ENCODE peak calls at places on chromosomes 16 and 17, in four cellular contexts. P is K562, I is HepG2, L is GM12878. N is an unnamed sample.

GRCh38 chr17:50266384-50267073 is 7.7 kb upstream of the TMEM92 start:
- DNase-seq in P (no peak), I (peak), L (no peak), N (peak)

GRCh38 chr16:89586853-89587252 is 11.3 kb downstream of the CPNE7 start:
- DNase-seq in P (peak), I (no peak), L (no peak), N (peak)

GRCh38 chr16:15765880-15766279 is 90.9 kb downstream of the MYH11 start:
- DNase-seq in P (peak), I (peak), L (peak), N (peak)

GRCh38 chr17:65328567-65328966 is 191.4 kb downstream of the RGS9 start:
- DNase-seq in P (no peak), I (no peak), L (no peak), N (no peak)

GRCh38 chr17:61205931-61206330 is 193.7 kb upstream of the TBX2 start:
- DNase-seq in P (no peak), I (no peak), L (no peak), N (no peak)

GRCh38 chr16:4339909-4340308 is 11.2 kb downstream of the PAM16 start:
- DNase-seq in P (no peak), I (no peak), L (no peak), N (peak)

GRCh38 chr16:13811834-13812233 is 108.1 kb upstream of the ERCC4 start:
- DNase-seq in P (no peak), I (no peak), L (no peak), N (no peak)

GRCh38 chr16:16974192-16974591 is 496.6 kb downstream of the XYLT1 start:
- DNase-seq in P (no peak), I (no peak), L (no peak), N (no peak)

GRCh38 chr16:56478228-56479049 is 27.1 kb downstream of the OGFOD1 start:
- DNase-seq in P (no peak), I (no peak), L (no peak), N (no peak)

GRCh38 chr17:45336390-45337182 is 19.8 kb upstream of the MAP3K14 start:
- DNase-seq in P (peak), I (no peak), L (no peak), N (no peak)

GRCh38 chr16:89711601-89712475 is 8.9 kb downstream of the VPS9D1 start:
- DNase-seq in P (peak), I (no peak), L (no peak), N (peak)

GRCh38 chr17:21385281-21385845 is 9.2 kb downstream of the KCNJ12 start:
- DNase-seq in P (no peak), I (no peak), L (no peak), N (no peak)

GRCh38 chr16:1773703-1774455 is 945 bp upstream of the MRPS34 start:
- DNase-seq in P (no peak), I (no peak), L (no peak), N (no peak)

GRCh38 chr17:13671771-13672170 is 70.0 kb upstream of the HS3ST3A1 start:
- DNase-seq in P (no peak), I (no peak), L (no peak), N (no peak)

GRCh38 chr17:34703533-34703932 is 124.2 kb downstream of the TMEM132E start:
- DNase-seq in P (peak), I (peak), L (no peak), N (no peak)

GRCh38 chr17:28657756-28658155 is 4.0 kb downstream of the SDF2 start:
- DNase-seq in P (no peak), I (no peak), L (no peak), N (no peak)

GRCh38 chr17:29549169-29549935 is 17.5 kb downstream of the ABHD15 start:
- DNase-seq in P (no peak), I (no peak), L (no peak), N (peak)

GRCh38 chr16:19460397-19460796 is 42.7 kb downstream of the TMC5 start:
- DNase-seq in P (no peak), I (no peak), L (no peak), N (no peak)

GRCh38 chr17:21061158-21061835 is 18.5 kb upstream of the USP22 start:
- DNase-seq in P (no peak), I (no peak), L (no peak), N (no peak)

GRCh38 chr17:74647871-74648672 is 24.5 kb upstream of the CD300E start:
- DNase-seq in P (no peak), I (no peak), L (no peak), N (peak)

GRCh38 chr17:63707151-63707550 is 7.2 kb upstream of the LIMD2 start:
- DNase-seq in P (no peak), I (no peak), L (no peak), N (no peak)

GRCh38 chr17:55845385-55845784 is 94.5 kb downstream of the PCTP start:
- DNase-seq in P (no peak), I (no peak), L (no peak), N (peak)

GRCh38 chr16:75471723-75472634 is 7.5 kb upstream of the TMEM170A start:
- DNase-seq in P (peak), I (peak), L (no peak), N (peak)

GRCh38 chr17:6677158-6677831 is 25.7 kb downstream of the C17orf100 start:
- DNase-seq in P (no peak), I (peak), L (no peak), N (no peak)

GRCh38 chr16:64452446-64452845 is 669.4 kb downstream of the CDH11 start:
- DNase-seq in P (no peak), I (no peak), L (no peak), N (no peak)

GRCh38 chr17:4389079-4389478 is 22.6 kb upstream of the UBE2G1 start:
- DNase-seq in P (no peak), I (no peak), L (no peak), N (no peak)

GRCh38 chr17:10843806-10844205 is 5.9 kb upstream of the PIRT start:
- DNase-seq in P (no peak), I (no peak), L (no peak), N (peak)

GRCh38 chr16:88772871-88773811 is 11.9 kb downstream of the PIEZO1 start:
- DNase-seq in P (peak), I (no peak), L (no peak), N (no peak)

GRCh38 chr17:27345141-27345904 is 51.4 kb downstream of the WSB1 start:
- DNase-seq in P (peak), I (no peak), L (no peak), N (no peak)

GRCh38 chr17:31349454-31349853 is 28.0 kb upstream of the EVI2A start:
- DNase-seq in P (no peak), I (no peak), L (no peak), N (no peak)

GRCh38 chr16:495127-495748 is 32.3 kb upstream of the CAPN15 start:
- DNase-seq in P (peak), I (peak), L (no peak), N (peak)

GRCh38 chr17:79138826-79139225 is 64.2 kb downstream of the ENGASE start:
- DNase-seq in P (no peak), I (no peak), L (no peak), N (no peak)

GRCh38 chr17:41681776-41682175 is 6.9 kb upstream of the EIF1 start:
- DNase-seq in P (no peak), I (no peak), L (no peak), N (no peak)

GRCh38 chr16:30010817-30011504 is at the start of gene DOC2A:
- DNase-seq in P (peak), I (no peak), L (no peak), N (peak)

GRCh38 chr17:76458580-76459490 is 5.9 kb upstream of the UBE2O start:
- DNase-seq in P (peak), I (peak), L (no peak), N (peak)

GRCh38 chr16:69477546-69477945 is 53.1 kb downstream of the CYB5B start:
- DNase-seq in P (no peak), I (no peak), L (no peak), N (no peak)

GRCh38 chr16:48384982-48385271 is 286 bp downstream of the SIAH1 start:
- DNase-seq in P (no peak), I (no peak), L (no peak), N (no peak)

GRCh38 chr16:68233085-68233834 is 2.7 kb downstream of the ESRP2 start:
- DNase-seq in P (no peak), I (no peak), L (no peak), N (no peak)

GRCh38 chr16:68233835-68234187 is 2.1 kb downstream of the ESRP2 start:
- DNase-seq in P (no peak), I (no peak), L (no peak), N (no peak)

GRCh38 chr16:68235882-68236803 is at the start of gene ESRP2:
- DNase-seq in P (no peak), I (peak), L (no peak), N (peak)

GRCh38 chr16:68235105-68235881 is 634 bp downstream of the ESRP2 start:
- DNase-seq in P (no peak), I (peak), L (no peak), N (no peak)

DNA sequence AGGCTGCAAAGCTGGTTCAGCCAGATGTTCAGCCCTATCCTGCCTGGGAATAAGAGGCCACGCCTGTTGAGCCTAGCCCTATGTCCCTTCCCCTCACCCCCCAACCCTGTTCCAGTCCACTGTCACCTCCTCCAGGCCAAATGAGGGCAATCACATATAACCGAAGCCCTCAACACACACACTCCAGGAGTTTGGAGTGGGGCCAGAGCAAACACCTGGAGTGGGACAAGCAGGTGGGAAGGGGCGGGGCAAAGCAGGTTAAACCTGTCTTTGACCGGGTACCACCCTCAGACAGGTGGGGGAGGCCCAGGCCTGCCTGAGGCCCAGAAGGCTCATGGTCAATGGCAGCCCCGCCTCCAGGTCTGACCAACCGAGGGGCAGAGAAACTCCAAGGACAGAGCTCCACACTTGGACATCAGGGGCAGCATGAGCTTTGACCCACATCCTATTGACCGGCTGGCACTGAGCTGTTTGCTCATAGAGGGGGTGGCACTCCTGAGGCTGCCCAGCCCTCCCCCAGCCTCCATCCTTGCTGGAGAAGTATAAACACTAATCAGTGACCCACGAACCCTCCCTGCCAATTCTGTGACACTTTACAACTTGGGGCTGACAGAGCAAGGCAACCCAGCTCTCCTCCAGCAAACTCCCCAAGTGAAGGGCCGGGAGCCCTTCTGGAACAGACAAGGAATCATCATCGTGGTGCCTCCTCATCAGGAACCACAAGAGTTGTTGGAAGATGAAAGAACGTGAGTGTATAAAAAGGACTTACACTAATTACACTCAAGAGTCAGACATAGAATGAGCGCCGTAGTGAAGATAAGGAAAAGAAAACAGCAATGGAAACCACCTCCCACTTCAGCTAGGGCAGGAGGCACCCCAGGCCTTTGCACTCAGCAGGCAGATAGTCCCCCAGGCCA is 1.5 kb downstream of the ESRP2 start:
- DNase-seq in P (no peak), I (peak), L (no peak), N (no peak)
- TF ChIP-seq ZBTB33 in P (no peak), I (no peak), L (no peak), N (no peak)

GRCh38 chr16:85008267-85008666 is 3.1 kb downstream of the ZDHHC7 start:
- DNase-seq in P (no peak), I (no peak), L (no peak), N (no peak)
- TF ChIP-seq CHD2 in P (no peak), I (no peak), L (no peak), N (no peak)

DNA sequence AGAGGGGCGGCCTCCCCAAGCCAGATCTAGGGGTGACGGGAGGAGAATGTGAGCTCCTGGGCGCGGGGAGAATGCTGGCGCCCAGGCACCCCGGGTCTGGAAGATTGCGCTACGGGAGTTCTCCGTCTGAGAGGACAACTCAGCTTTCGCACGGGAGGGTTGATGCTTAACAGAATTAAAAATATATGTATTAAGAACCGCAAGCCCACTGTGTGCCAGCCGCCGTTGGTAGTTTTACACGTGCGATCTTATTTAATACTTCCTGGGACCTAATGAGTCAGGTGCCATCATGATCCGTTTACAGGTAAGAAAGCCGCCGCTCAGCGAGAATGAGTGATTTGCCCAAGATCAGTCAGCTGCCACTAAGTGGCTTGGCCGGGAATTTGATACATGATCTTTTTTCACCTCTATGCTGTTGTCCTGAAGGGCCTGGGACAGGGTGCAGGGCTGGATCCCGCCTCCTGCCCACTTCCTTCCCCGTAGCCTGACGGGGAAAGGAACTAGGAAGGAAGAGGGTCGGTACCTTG is 784 bp downstream of the VAT1L start:
- DNase-seq in P (no peak), I (no peak), L (no peak), N (peak)
- H3K4me2 ChIP-seq in P (no peak), I (no peak), L (no peak), N (peak)

DNA sequence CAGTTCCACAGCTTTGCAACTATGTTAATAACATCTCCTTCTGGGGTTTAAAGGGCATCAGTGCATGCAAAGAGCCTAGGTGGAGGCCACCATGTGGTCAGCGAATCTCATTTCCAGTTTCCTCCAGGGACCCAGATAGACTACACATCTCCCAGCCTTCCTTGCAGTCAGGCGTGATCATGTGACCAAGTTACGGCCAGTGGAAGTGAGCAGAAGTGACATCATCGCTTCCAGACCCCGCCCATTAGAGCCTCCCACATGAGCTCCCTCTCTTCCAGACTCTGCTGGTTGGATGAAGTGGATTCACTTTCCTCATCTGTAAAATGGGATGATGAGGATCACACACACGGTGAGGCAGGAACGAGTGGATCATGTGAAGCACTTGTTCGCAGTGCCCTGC is 27.4 kb upstream of the KDM8 start:
- DNase-seq in P (peak), I (no peak), L (no peak), N (no peak)
- TF ChIP-seq ZBTB33 in P (no peak), I (no peak), L (no peak), N (no peak)

GRCh38 chr17:77735341-77736206 is 222.9 kb upstream of the TNRC6C start:
- DNase-seq in P (peak), I (no peak), L (no peak), N (peak)

GRCh38 chr17:77733576-77734296 is 224.8 kb upstream of the TNRC6C start:
- DNase-seq in P (no peak), I (no peak), L (no peak), N (no peak)

GRCh38 chr17:77734371-77735050 is 224.0 kb upstream of the TNRC6C start:
- DNase-seq in P (peak), I (peak), L (no peak), N (peak)

GRCh38 chr17:77736207-77736600 is 222.3 kb upstream of the TNRC6C start:
- DNase-seq in P (no peak), I (no peak), L (no peak), N (no peak)

DNA sequence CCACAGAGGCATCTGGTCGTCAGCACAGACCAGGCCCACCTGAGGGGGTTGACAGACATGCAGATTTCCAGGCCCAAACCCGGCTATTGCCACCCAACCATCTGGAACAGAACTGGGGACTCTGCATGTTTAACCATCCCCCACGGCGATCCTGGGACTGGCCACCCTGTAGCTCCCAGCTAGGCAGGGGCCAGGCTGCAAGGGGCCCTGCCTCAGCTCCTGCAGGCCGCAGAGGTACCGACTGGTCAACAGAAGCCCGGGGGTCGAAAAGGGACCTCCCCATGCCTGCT is 223.5 kb upstream of the TNRC6C start:
- DNase-seq in P (no peak), I (no peak), L (no peak), N (peak)
- TF ChIP-seq CHD2 in P (no peak), I (no peak), L (no peak), N (peak)

DNA sequence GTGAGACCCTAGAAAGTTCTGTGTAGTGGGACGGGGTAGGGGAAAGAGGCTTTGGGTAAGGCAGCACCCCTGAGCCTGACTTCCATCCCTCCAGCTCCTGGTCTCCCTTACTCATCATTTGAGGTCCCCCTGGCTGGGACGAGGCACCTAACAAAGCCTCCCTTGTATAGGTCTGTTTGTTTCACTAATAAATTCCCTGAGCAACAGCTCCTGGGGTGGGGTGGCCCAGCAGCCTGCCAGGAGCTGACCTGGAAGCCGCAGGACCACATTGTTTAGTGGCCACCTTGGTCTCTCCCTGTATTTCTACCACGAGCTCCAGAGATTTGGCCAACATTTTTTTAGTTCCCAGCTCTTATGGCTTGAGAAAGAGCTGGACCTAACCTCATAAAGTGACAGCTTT is 7.2 kb downstream of the PRR15L start:
- DNase-seq in P (no peak), I (peak), L (no peak), N (no peak)
- H3K4me2 ChIP-seq in P (no peak), I (peak), L (peak), N (no peak)

DNA sequence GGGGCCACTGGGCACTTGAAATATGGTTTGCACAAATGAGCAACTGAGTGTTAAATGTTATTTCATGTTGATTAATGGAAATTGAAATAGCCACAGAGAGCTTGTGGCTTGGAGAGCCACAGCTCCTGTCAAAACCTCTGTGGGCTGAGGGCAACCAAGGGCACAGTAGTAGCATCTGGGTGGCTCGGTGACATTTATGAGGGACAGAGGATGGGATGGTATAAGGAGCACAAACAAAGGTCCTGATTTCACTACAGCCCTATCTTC is 215.9 kb downstream of the SOX9 start:
- DNase-seq in P (no peak), I (no peak), L (no peak), N (no peak)
- TF ChIP-seq ZBTB33 in P (no peak), I (no peak), L (no peak), N (no peak)

GRCh38 chr17:59361916-59362810 is 30.7 kb downstream of the YPEL2 start:
- DNase-seq in P (no peak), I (no peak), L (peak), N (no peak)
- TF ChIP-seq CHD2 in P (no peak), I (no peak), L (no peak), N (no peak)